ENCODE peak calls at places on chromosomes 16 and 17, in five cellular contexts. N, T, W, X and F are unnamed samples.

GRCh38 chr17:59425085-59425901 is 93.8 kb downstream of the YPEL2 start:
- DNase-seq in N (no peak), W (no peak), T (no peak), X (no peak), F (no peak)

GRCh38 chr17:66508896-66509843 is 206.8 kb downstream of the PRKCA start:
- DNase-seq in X (no peak), N (no peak), T (no peak), W (no peak), F (no peak)

GRCh38 chr17:2064980-2065785 is 10.3 kb downstream of the HIC1 start:
- DNase-seq in N (no peak), W (no peak), T (peak; percentile 89), X (no peak), F (peak; percentile 73)

GRCh38 chr17:2849327-2849670 is 53.1 kb downstream of the RAP1GAP2 start:
- DNase-seq in W (no peak), N (no peak), T (no peak), X (no peak), F (no peak)

GRCh38 chr17:73320601-73321264 is 8.9 kb upstream of the CDC42EP4 start:
- DNase-seq in W (no peak), N (no peak), T (no peak), X (no peak), F (no peak)

GRCh38 chr16:64412578-64413280 is 709.1 kb downstream of the CDH11 start:
- DNase-seq in X (no peak), N (no peak), W (no peak), T (no peak), F (no peak)

GRCh38 chr17:80872011-80872929 is 119.4 kb upstream of the CHMP6 start:
- DNase-seq in T (no peak), X (no peak), N (no peak), W (no peak), F (no peak)

GRCh38 chr16:15856217-15856616 is 611 bp downstream of the MYH11 start:
- DNase-seq in N (no peak), T (no peak), X (no peak), W (no peak), F (no peak)

GRCh38 chr17:60154616-60155426 is 5.0 kb downstream of the CA4 start:
- DNase-seq in N (no peak), X (no peak), T (no peak), W (no peak), F (no peak)

GRCh38 chr16:2791174-2791573 is 3.8 kb upstream of the PRSS33 start:
- DNase-seq in T (no peak), N (no peak), W (no peak), X (no peak), F (no peak)

GRCh38 chr17:48153711-48154642 is 46.4 kb downstream of the SNX11 start:
- DNase-seq in X (no peak), T (no peak), W (peak; percentile 68), N (no peak), F (peak; percentile 63)

GRCh38 chr16:11278681-11279628 is 2.2 kb downstream of the PRM1 start:
- DNase-seq in X (no peak), T (no peak), N (no peak), W (peak; percentile 72), F (no peak)

GRCh38 chr16:25110392-25110947 is 1.1 kb upstream of the LCMT1 start:
- DNase-seq in T (no peak), X (no peak), N (no peak), W (no peak), F (no peak)

GRCh38 chr16:67001726-67002125 is 13.3 kb downstream of the CES4A start:
- DNase-seq in W (no peak), X (no peak), T (no peak), N (no peak), F (no peak)

GRCh38 chr17:75460295-75460694 is 3.9 kb downstream of the TMEM94 start:
- DNase-seq in W (no peak), T (no peak), N (no peak), X (no peak), F (no peak)

GRCh38 chr17:76071497-76072148 is 694 bp downstream of the SRP68 start:
- DNase-seq in X (no peak), W (no peak), T (peak; percentile 54), N (no peak), F (no peak)

GRCh38 chr17:48125829-48126612 is 18.5 kb downstream of the SNX11 start:
- DNase-seq in T (no peak), X (no peak), N (no peak), W (no peak), F (no peak)

GRCh38 chr17:73528679-73529078 is 115.6 kb downstream of the SDK2 start:
- DNase-seq in W (no peak), X (no peak), N (no peak), T (no peak), F (no peak)

GRCh38 chr17:31274252-31274651 is 22.8 kb downstream of the OMG start:
- DNase-seq in W (peak; percentile 39), T (no peak), X (no peak), N (no peak), F (no peak)

GRCh38 chr17:74101527-74101926 is 102.0 kb upstream of the RPL38 start:
- DNase-seq in N (no peak), T (no peak), W (no peak), X (no peak), F (no peak)

GRCh38 chr17:66715745-66716156 is 119.2 kb upstream of the CACNG5 start:
- DNase-seq in X (peak; percentile 53), T (no peak), W (peak; percentile 69), N (peak; percentile 63), F (peak; percentile 75)

GRCh38 chr16:88922114-88922825 is 54.7 kb downstream of the CBFA2T3 start:
- DNase-seq in X (no peak), N (no peak), T (peak; percentile 67), W (no peak), F (no peak)

GRCh38 chr17:65198653-65199382 is 61.6 kb downstream of the RGS9 start:
- DNase-seq in N (no peak), T (peak; percentile 55), W (peak; percentile 47), X (peak; percentile 38), F (peak; percentile 79)

GRCh38 chr16:56202036-56202435 is 10.7 kb downstream of the GNAO1 start:
- DNase-seq in T (no peak), X (no peak), N (no peak), W (no peak), F (no peak)

GRCh38 chr17:62680541-62681052 is 53.1 kb downstream of the MRC2 start:
- DNase-seq in W (no peak), N (no peak), X (no peak), T (no peak), F (no peak)

GRCh38 chr17:9227819-9228407 is 206.6 kb downstream of the NTN1 start:
- DNase-seq in N (no peak), X (no peak), T (no peak), W (no peak), F (no peak)

GRCh38 chr16:29645699-29646187 is 17.3 kb upstream of the SPN start:
- DNase-seq in N (no peak), T (no peak), X (peak; percentile 83), W (peak; percentile 89), F (peak; percentile 57)

GRCh38 chr16:75250089-75250808 is 1.2 kb downstream of the BCAR1 start:
- DNase-seq in T (no peak), X (no peak), N (no peak), W (no peak), F (no peak)

GRCh38 chr17:13736915-13737314 is 135.2 kb upstream of the HS3ST3A1 start:
- DNase-seq in N (no peak), W (no peak), T (no peak), X (no peak), F (no peak)
- TF ChIP-seq SUZ12 in N (no peak), W (no peak), T (no peak), X (no peak), F (no peak)

GRCh38 chr17:4605826-4606225 is 21.5 kb downstream of the SMTNL2 start:
- DNase-seq in W (no peak), N (no peak), X (no peak), T (no peak), F (no peak)
- TF ChIP-seq SUZ12 in W (no peak), N (no peak), X (no peak), T (no peak), F (no peak)

DNA sequence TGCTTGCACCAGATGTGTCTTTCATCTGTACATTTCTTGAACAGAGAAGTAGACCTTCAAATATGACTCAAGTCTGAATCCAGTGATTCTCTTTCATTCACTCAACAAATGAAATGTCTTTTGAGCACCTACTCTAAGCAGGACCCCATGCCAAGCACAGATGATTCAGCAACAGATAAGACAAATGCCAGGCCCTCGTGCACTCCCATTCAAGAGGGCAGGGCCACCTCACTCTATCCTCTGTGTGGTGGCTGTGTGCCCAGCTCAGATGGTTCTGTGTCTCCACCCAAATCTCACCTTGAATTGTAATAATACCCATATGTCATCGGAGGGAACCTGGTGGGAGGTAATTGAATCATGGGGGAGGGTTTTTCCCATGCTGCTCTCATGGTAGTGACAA is 74.1 kb upstream of the NKD1 start:
- DNase-seq in T (no peak), X (no peak), W (no peak), N (no peak), F (no peak)
- TF ChIP-seq SUZ12 in T (no peak), X (no peak), W (no peak), N (no peak), F (no peak)

DNA sequence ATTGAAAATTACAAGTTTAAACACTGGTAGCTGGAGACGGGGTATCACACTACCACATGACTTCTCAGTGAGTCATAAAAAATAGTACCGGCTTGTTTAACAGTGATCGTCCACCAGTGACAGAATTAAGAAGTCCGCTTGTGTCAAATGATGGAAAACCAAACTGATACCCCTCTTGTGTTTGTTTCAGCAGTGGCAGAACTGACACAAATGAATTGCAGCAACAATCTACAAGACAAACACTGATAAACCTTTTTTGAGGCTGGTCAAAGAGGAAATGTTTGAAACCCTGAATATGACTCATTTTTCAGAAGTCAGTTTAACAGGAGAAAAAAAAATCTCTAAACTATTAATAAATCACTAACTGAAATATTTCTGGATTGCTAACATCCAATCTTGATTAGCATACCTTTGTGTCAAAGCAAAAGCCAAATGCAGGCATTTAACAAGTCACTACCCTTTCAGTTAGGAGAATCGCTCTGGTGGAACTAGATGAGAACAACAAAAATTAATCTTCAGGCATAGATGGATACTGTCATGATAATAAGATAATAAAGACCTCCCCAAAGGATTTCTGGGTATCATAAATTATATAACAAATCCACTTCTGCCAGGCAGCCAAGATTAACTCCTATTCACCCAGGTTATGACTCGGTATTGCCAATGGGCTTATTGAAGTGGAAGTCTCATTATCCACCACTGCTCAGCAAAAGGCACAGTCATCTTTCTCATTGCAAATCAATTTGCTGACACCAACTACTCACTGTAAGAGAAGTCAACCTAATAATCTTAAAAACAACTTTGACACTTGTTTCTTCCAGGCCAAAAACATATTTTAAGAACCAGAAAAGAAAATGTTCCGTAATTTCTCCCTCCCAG is 20.7 kb downstream of the DCUN1D3 start:
- DNase-seq in T (no peak), W (peak; percentile 57), X (peak; percentile 71), N (no peak), F (no peak)
- TF ChIP-seq SUZ12 in T (no peak), W (no peak), X (no peak), N (no peak), F (no peak)